ENCODE peak calls at places on chromosomes 2 and 18, in four cellular contexts. P is stimulated activated CD8-positive, alpha-beta memory T cell treated with anti-CD3 and anti-CD28 coated beads, Interleukin-7, amount 100 ng/mL, for 1 hour; Q is KG1; I is HFFc6. H is an unnamed sample.

GRCh38 chr2:13676269-13676668 is 956.2 kb upstream of the LRATD1 start:
- DNase-seq in P (no peak), Q (no peak), I (no peak), H (no peak)

GRCh38 chr2:1625281-1626001 is 118.9 kb downstream of the PXDN start:
- DNase-seq in P (no peak), Q (no peak), I (peak), H (no peak)

GRCh38 chr2:44957656-44958327 is 16.3 kb downstream of the SIX3 start:
- DNase-seq in Q (no peak), I (no peak), P (no peak), H (no peak)

GRCh38 chr2:54213082-54213481 is 42.9 kb downstream of the TSPYL6 start:
- DNase-seq in P (no peak), Q (no peak), I (no peak), H (no peak)

GRCh38 chr18:79749251-79750191 is 48.2 kb upstream of the KCNG2 start:
- DNase-seq in Q (no peak), I (no peak), P (no peak), H (no peak)

GRCh38 chr18:11906181-11906580 is 1.9 kb downstream of the MPPE1 start:
- DNase-seq in I (no peak), P (no peak), Q (no peak), H (no peak)

GRCh38 chr2:159053186-159054031 is 85.0 kb downstream of the TANC1 start:
- DNase-seq in P (no peak), Q (no peak), I (no peak), H (no peak)

GRCh38 chr18:55141318-55141717 is 182.1 kb upstream of the CCDC68 start:
- DNase-seq in P (no peak), I (no peak), Q (no peak), H (no peak)

GRCh38 chr2:234399451-234400246 is 97.2 kb downstream of the ARL4C start:
- DNase-seq in I (peak), Q (no peak), P (no peak), H (no peak)

GRCh38 chr2:65658253-65658652 is 225.9 kb upstream of the SPRED2 start:
- DNase-seq in I (no peak), P (no peak), Q (no peak), H (no peak)

GRCh38 chr18:35466334-35466733 is 31.4 kb downstream of the INO80C start:
- DNase-seq in I (no peak), P (no peak), Q (no peak), H (no peak)

GRCh38 chr18:58378411-58378820 is 250.5 kb downstream of the ALPK2 start:
- DNase-seq in I (no peak), Q (no peak), P (no peak), H (no peak)

GRCh38 chr2:73919596-73920228 is 7.0 kb upstream of the DGUOK start:
- DNase-seq in Q (no peak), I (no peak), P (no peak), H (no peak)

GRCh38 chr2:12253167-12253778 is 463.5 kb upstream of the TRIB2 start:
- DNase-seq in P (no peak), I (no peak), Q (no peak), H (no peak)

GRCh38 chr2:217887841-217888665 is 114.7 kb downstream of the TNS1 start:
- DNase-seq in Q (no peak), P (no peak), I (no peak), H (no peak)

GRCh38 chr2:235230809-235231601 is 262.8 kb upstream of the AGAP1 start:
- DNase-seq in I (peak), P (no peak), Q (no peak), H (peak)

GRCh38 chr18:61892683-61893303 is at the start of gene RNF152:
- DNase-seq in Q (no peak), I (no peak), P (no peak), H (no peak)

GRCh38 chr2:26914286-26914962 is 56.0 kb upstream of the MAPRE3 start:
- DNase-seq in P (no peak), I (no peak), Q (no peak), H (no peak)

GRCh38 chr2:127196998-127197397 is 23.1 kb downstream of the CYP27C1 start:
- DNase-seq in P (no peak), Q (no peak), I (no peak), H (no peak)